ENCODE peak calls at places on chromosomes 1 and 21, in six cellular contexts. One of them, this sample, is unnamed.

GRCh38 chr1:201877877-201878339 is 10.8 kb upstream of the SHISA4 start:
- DNase-seq in activated naive CD4-positive, alpha-beta T cell treated with anti-CD3 and anti-CD28 coated beads, Interleukin-2, amount 10 ng/mL, durations not matched to agents 7 days and 5 days: peak
- DNase-seq in RPMI8226: peak
- DNase-seq in T47D: peak
- DNase-seq in activated CD4-positive, alpha-beta memory T cell treated with anti-CD3 and anti-CD28 coated beads for 36 hours: peak
- DNase-seq in LoVo: peak
- DNase-seq in this sample: peak

GRCh38 chr21:44557491-44558328 is 885 bp downstream of the KRTAP10-3 start:
- DNase-seq in RPMI8226: no peak
- DNase-seq in activated CD4-positive, alpha-beta memory T cell treated with anti-CD3 and anti-CD28 coated beads for 36 hours: no peak
- DNase-seq in activated naive CD4-positive, alpha-beta T cell treated with anti-CD3 and anti-CD28 coated beads, Interleukin-2, amount 10 ng/mL, durations not matched to agents 7 days and 5 days: no peak
- DNase-seq in T47D: no peak
- DNase-seq in LoVo: no peak
- DNase-seq in this sample: no peak

GRCh38 chr1:7222616-7223015 is 437.4 kb downstream of the CAMTA1 start:
- DNase-seq in LoVo: no peak
- DNase-seq in RPMI8226: no peak
- DNase-seq in activated CD4-positive, alpha-beta memory T cell treated with anti-CD3 and anti-CD28 coated beads for 36 hours: no peak
- DNase-seq in activated naive CD4-positive, alpha-beta T cell treated with anti-CD3 and anti-CD28 coated beads, Interleukin-2, amount 10 ng/mL, durations not matched to agents 7 days and 5 days: no peak
- DNase-seq in T47D: no peak
- DNase-seq in this sample: no peak

GRCh38 chr1:19811206-19811851 is 3.8 kb downstream of the RNF186 start:
- DNase-seq in activated CD4-positive, alpha-beta memory T cell treated with anti-CD3 and anti-CD28 coated beads for 36 hours: peak
- DNase-seq in LoVo: no peak
- DNase-seq in T47D: peak
- DNase-seq in RPMI8226: peak
- DNase-seq in activated naive CD4-positive, alpha-beta T cell treated with anti-CD3 and anti-CD28 coated beads, Interleukin-2, amount 10 ng/mL, durations not matched to agents 7 days and 5 days: peak
- DNase-seq in this sample: peak

GRCh38 chr1:9198538-9199361 is 35.8 kb upstream of the H6PD start:
- DNase-seq in RPMI8226: peak
- DNase-seq in T47D: no peak
- DNase-seq in activated naive CD4-positive, alpha-beta T cell treated with anti-CD3 and anti-CD28 coated beads, Interleukin-2, amount 10 ng/mL, durations not matched to agents 7 days and 5 days: no peak
- DNase-seq in activated CD4-positive, alpha-beta memory T cell treated with anti-CD3 and anti-CD28 coated beads for 36 hours: no peak
- DNase-seq in LoVo: no peak
- DNase-seq in this sample: no peak

GRCh38 chr1:17052038-17052437 is 1.8 kb downstream of the SDHB start:
- DNase-seq in T47D: no peak
- DNase-seq in LoVo: no peak
- DNase-seq in activated CD4-positive, alpha-beta memory T cell treated with anti-CD3 and anti-CD28 coated beads for 36 hours: no peak
- DNase-seq in RPMI8226: no peak
- DNase-seq in activated naive CD4-positive, alpha-beta T cell treated with anti-CD3 and anti-CD28 coated beads, Interleukin-2, amount 10 ng/mL, durations not matched to agents 7 days and 5 days: no peak
- DNase-seq in this sample: no peak

GRCh38 chr1:246728311-246728710 is 4.1 kb downstream of the SCCPDH start:
- DNase-seq in RPMI8226: no peak
- DNase-seq in T47D: no peak
- DNase-seq in activated CD4-positive, alpha-beta memory T cell treated with anti-CD3 and anti-CD28 coated beads for 36 hours: no peak
- DNase-seq in activated naive CD4-positive, alpha-beta T cell treated with anti-CD3 and anti-CD28 coated beads, Interleukin-2, amount 10 ng/mL, durations not matched to agents 7 days and 5 days: no peak
- DNase-seq in LoVo: no peak
- DNase-seq in this sample: no peak

GRCh38 chr1:109912214-109912861 is 1.7 kb downstream of the CSF1 start:
- DNase-seq in LoVo: no peak
- DNase-seq in RPMI8226: no peak
- DNase-seq in activated CD4-positive, alpha-beta memory T cell treated with anti-CD3 and anti-CD28 coated beads for 36 hours: no peak
- DNase-seq in activated naive CD4-positive, alpha-beta T cell treated with anti-CD3 and anti-CD28 coated beads, Interleukin-2, amount 10 ng/mL, durations not matched to agents 7 days and 5 days: no peak
- DNase-seq in T47D: no peak
- DNase-seq in this sample: no peak

GRCh38 chr1:53826367-53826766 is 11.7 kb downstream of the NDC1 start:
- DNase-seq in activated naive CD4-positive, alpha-beta T cell treated with anti-CD3 and anti-CD28 coated beads, Interleukin-2, amount 10 ng/mL, durations not matched to agents 7 days and 5 days: no peak
- DNase-seq in LoVo: no peak
- DNase-seq in activated CD4-positive, alpha-beta memory T cell treated with anti-CD3 and anti-CD28 coated beads for 36 hours: no peak
- DNase-seq in T47D: no peak
- DNase-seq in RPMI8226: no peak
- DNase-seq in this sample: peak

GRCh38 chr1:145985502-145986439 is 10.6 kb downstream of the TXNIP start:
- DNase-seq in activated naive CD4-positive, alpha-beta T cell treated with anti-CD3 and anti-CD28 coated beads, Interleukin-2, amount 10 ng/mL, durations not matched to agents 7 days and 5 days: no peak
- DNase-seq in LoVo: peak
- DNase-seq in T47D: peak
- DNase-seq in RPMI8226: peak
- DNase-seq in activated CD4-positive, alpha-beta memory T cell treated with anti-CD3 and anti-CD28 coated beads for 36 hours: no peak
- DNase-seq in this sample: peak

GRCh38 chr1:40389871-40390560 is 16.5 kb downstream of the SMAP2 start:
- DNase-seq in activated CD4-positive, alpha-beta memory T cell treated with anti-CD3 and anti-CD28 coated beads for 36 hours: peak
- DNase-seq in T47D: no peak
- DNase-seq in activated naive CD4-positive, alpha-beta T cell treated with anti-CD3 and anti-CD28 coated beads, Interleukin-2, amount 10 ng/mL, durations not matched to agents 7 days and 5 days: peak
- DNase-seq in RPMI8226: no peak
- DNase-seq in LoVo: no peak
- DNase-seq in this sample: no peak

GRCh38 chr1:146021622-146022402 is at the start of gene HJV:
- DNase-seq in RPMI8226: no peak
- DNase-seq in activated naive CD4-positive, alpha-beta T cell treated with anti-CD3 and anti-CD28 coated beads, Interleukin-2, amount 10 ng/mL, durations not matched to agents 7 days and 5 days: no peak
- DNase-seq in LoVo: no peak
- DNase-seq in activated CD4-positive, alpha-beta memory T cell treated with anti-CD3 and anti-CD28 coated beads for 36 hours: no peak
- DNase-seq in T47D: no peak
- DNase-seq in this sample: peak

GRCh38 chr1:27574871-27575831 is 28.8 kb downstream of the AHDC1 start:
- DNase-seq in LoVo: no peak
- DNase-seq in T47D: peak
- DNase-seq in activated CD4-positive, alpha-beta memory T cell treated with anti-CD3 and anti-CD28 coated beads for 36 hours: no peak
- DNase-seq in activated naive CD4-positive, alpha-beta T cell treated with anti-CD3 and anti-CD28 coated beads, Interleukin-2, amount 10 ng/mL, durations not matched to agents 7 days and 5 days: no peak
- DNase-seq in RPMI8226: no peak
- DNase-seq in this sample: no peak

GRCh38 chr1:26721669-26722355 is 26.0 kb downstream of the ARID1A start:
- DNase-seq in activated naive CD4-positive, alpha-beta T cell treated with anti-CD3 and anti-CD28 coated beads, Interleukin-2, amount 10 ng/mL, durations not matched to agents 7 days and 5 days: no peak
- DNase-seq in T47D: no peak
- DNase-seq in RPMI8226: peak
- DNase-seq in activated CD4-positive, alpha-beta memory T cell treated with anti-CD3 and anti-CD28 coated beads for 36 hours: peak
- DNase-seq in LoVo: no peak
- DNase-seq in this sample: peak

GRCh38 chr1:235974616-235975015 is 90.3 kb downstream of the NID1 start:
- DNase-seq in activated naive CD4-positive, alpha-beta T cell treated with anti-CD3 and anti-CD28 coated beads, Interleukin-2, amount 10 ng/mL, durations not matched to agents 7 days and 5 days: no peak
- DNase-seq in LoVo: no peak
- DNase-seq in activated CD4-positive, alpha-beta memory T cell treated with anti-CD3 and anti-CD28 coated beads for 36 hours: no peak
- DNase-seq in T47D: no peak
- DNase-seq in RPMI8226: no peak
- DNase-seq in this sample: no peak

GRCh38 chr1:47694011-47694890 is 256.4 kb downstream of the FOXD2 start:
- DNase-seq in activated naive CD4-positive, alpha-beta T cell treated with anti-CD3 and anti-CD28 coated beads, Interleukin-2, amount 10 ng/mL, durations not matched to agents 7 days and 5 days: no peak
- DNase-seq in LoVo: no peak
- DNase-seq in activated CD4-positive, alpha-beta memory T cell treated with anti-CD3 and anti-CD28 coated beads for 36 hours: no peak
- DNase-seq in T47D: no peak
- DNase-seq in RPMI8226: no peak
- DNase-seq in this sample: no peak

GRCh38 chr1:169321539-169321938 is 46.1 kb downstream of the NME7 start:
- DNase-seq in RPMI8226: no peak
- DNase-seq in T47D: no peak
- DNase-seq in activated naive CD4-positive, alpha-beta T cell treated with anti-CD3 and anti-CD28 coated beads, Interleukin-2, amount 10 ng/mL, durations not matched to agents 7 days and 5 days: no peak
- DNase-seq in activated CD4-positive, alpha-beta memory T cell treated with anti-CD3 and anti-CD28 coated beads for 36 hours: no peak
- DNase-seq in LoVo: peak
- DNase-seq in this sample: peak

GRCh38 chr1:90434460-90434859 is 282.6 kb downstream of the BARHL2 start:
- DNase-seq in activated naive CD4-positive, alpha-beta T cell treated with anti-CD3 and anti-CD28 coated beads, Interleukin-2, amount 10 ng/mL, durations not matched to agents 7 days and 5 days: no peak
- DNase-seq in activated CD4-positive, alpha-beta memory T cell treated with anti-CD3 and anti-CD28 coated beads for 36 hours: no peak
- DNase-seq in RPMI8226: no peak
- DNase-seq in LoVo: no peak
- DNase-seq in T47D: no peak
- DNase-seq in this sample: peak

GRCh38 chr1:27275686-27276085 is 41.3 kb downstream of the WDTC1 start:
- DNase-seq in LoVo: no peak
- DNase-seq in RPMI8226: no peak
- DNase-seq in activated naive CD4-positive, alpha-beta T cell treated with anti-CD3 and anti-CD28 coated beads, Interleukin-2, amount 10 ng/mL, durations not matched to agents 7 days and 5 days: no peak
- DNase-seq in T47D: no peak
- DNase-seq in activated CD4-positive, alpha-beta memory T cell treated with anti-CD3 and anti-CD28 coated beads for 36 hours: no peak
- DNase-seq in this sample: peak

GRCh38 chr1:150554086-150554452 is 4.9 kb downstream of the ADAMTSL4 start:
- DNase-seq in RPMI8226: no peak
- DNase-seq in activated CD4-positive, alpha-beta memory T cell treated with anti-CD3 and anti-CD28 coated beads for 36 hours: no peak
- DNase-seq in T47D: no peak
- DNase-seq in activated naive CD4-positive, alpha-beta T cell treated with anti-CD3 and anti-CD28 coated beads, Interleukin-2, amount 10 ng/mL, durations not matched to agents 7 days and 5 days: no peak
- DNase-seq in LoVo: no peak
- DNase-seq in this sample: no peak

GRCh38 chr1:204637985-204638356 is 47.6 kb downstream of the LRRN2 start:
- DNase-seq in activated CD4-positive, alpha-beta memory T cell treated with anti-CD3 and anti-CD28 coated beads for 36 hours: no peak
- DNase-seq in RPMI8226: no peak
- DNase-seq in activated naive CD4-positive, alpha-beta T cell treated with anti-CD3 and anti-CD28 coated beads, Interleukin-2, amount 10 ng/mL, durations not matched to agents 7 days and 5 days: no peak
- DNase-seq in LoVo: no peak
- DNase-seq in T47D: no peak
- DNase-seq in this sample: no peak

GRCh38 chr1:28804071-28804470 is 7.9 kb upstream of the OPRD1 start:
- DNase-seq in RPMI8226: no peak
- DNase-seq in activated naive CD4-positive, alpha-beta T cell treated with anti-CD3 and anti-CD28 coated beads, Interleukin-2, amount 10 ng/mL, durations not matched to agents 7 days and 5 days: no peak
- DNase-seq in T47D: no peak
- DNase-seq in activated CD4-positive, alpha-beta memory T cell treated with anti-CD3 and anti-CD28 coated beads for 36 hours: no peak
- DNase-seq in LoVo: no peak
- DNase-seq in this sample: no peak

GRCh38 chr1:218585565-218586184 is 240.5 kb downstream of the TGFB2 start:
- DNase-seq in activated CD4-positive, alpha-beta memory T cell treated with anti-CD3 and anti-CD28 coated beads for 36 hours: no peak
- DNase-seq in activated naive CD4-positive, alpha-beta T cell treated with anti-CD3 and anti-CD28 coated beads, Interleukin-2, amount 10 ng/mL, durations not matched to agents 7 days and 5 days: no peak
- DNase-seq in RPMI8226: no peak
- DNase-seq in T47D: no peak
- DNase-seq in LoVo: peak
- DNase-seq in this sample: no peak

GRCh38 chr1:107698161-107698560 is 266.8 kb downstream of the VAV3 start:
- DNase-seq in RPMI8226: no peak
- DNase-seq in activated naive CD4-positive, alpha-beta T cell treated with anti-CD3 and anti-CD28 coated beads, Interleukin-2, amount 10 ng/mL, durations not matched to agents 7 days and 5 days: no peak
- DNase-seq in LoVo: no peak
- DNase-seq in activated CD4-positive, alpha-beta memory T cell treated with anti-CD3 and anti-CD28 coated beads for 36 hours: no peak
- DNase-seq in T47D: no peak
- DNase-seq in this sample: no peak

GRCh38 chr1:154325583-154326545 is 539 bp downstream of the ATP8B2 start:
- DNase-seq in activated CD4-positive, alpha-beta memory T cell treated with anti-CD3 and anti-CD28 coated beads for 36 hours: peak
- DNase-seq in LoVo: no peak
- DNase-seq in T47D: peak
- DNase-seq in RPMI8226: peak
- DNase-seq in activated naive CD4-positive, alpha-beta T cell treated with anti-CD3 and anti-CD28 coated beads, Interleukin-2, amount 10 ng/mL, durations not matched to agents 7 days and 5 days: peak
- DNase-seq in this sample: peak

GRCh38 chr1:8481650-8482380 is 163.9 kb downstream of the SLC45A1 start:
- DNase-seq in T47D: no peak
- DNase-seq in LoVo: no peak
- DNase-seq in activated CD4-positive, alpha-beta memory T cell treated with anti-CD3 and anti-CD28 coated beads for 36 hours: no peak
- DNase-seq in activated naive CD4-positive, alpha-beta T cell treated with anti-CD3 and anti-CD28 coated beads, Interleukin-2, amount 10 ng/mL, durations not matched to agents 7 days and 5 days: no peak
- DNase-seq in RPMI8226: no peak
- DNase-seq in this sample: no peak

GRCh38 chr1:109930252-109930993 is 19.8 kb downstream of the CSF1 start:
- DNase-seq in activated naive CD4-positive, alpha-beta T cell treated with anti-CD3 and anti-CD28 coated beads, Interleukin-2, amount 10 ng/mL, durations not matched to agents 7 days and 5 days: no peak
- DNase-seq in T47D: no peak
- DNase-seq in RPMI8226: no peak
- DNase-seq in activated CD4-positive, alpha-beta memory T cell treated with anti-CD3 and anti-CD28 coated beads for 36 hours: no peak
- DNase-seq in LoVo: no peak
- DNase-seq in this sample: no peak

GRCh38 chr1:226332947-226333346 is 24.0 kb upstream of the LIN9 start:
- DNase-seq in LoVo: no peak
- DNase-seq in activated naive CD4-positive, alpha-beta T cell treated with anti-CD3 and anti-CD28 coated beads, Interleukin-2, amount 10 ng/mL, durations not matched to agents 7 days and 5 days: peak
- DNase-seq in RPMI8226: no peak
- DNase-seq in T47D: no peak
- DNase-seq in activated CD4-positive, alpha-beta memory T cell treated with anti-CD3 and anti-CD28 coated beads for 36 hours: no peak
- DNase-seq in this sample: peak

GRCh38 chr1:180939072-180939705 is 26.5 kb downstream of the KIAA1614 start:
- DNase-seq in activated CD4-positive, alpha-beta memory T cell treated with anti-CD3 and anti-CD28 coated beads for 36 hours: no peak
- DNase-seq in T47D: no peak
- DNase-seq in LoVo: no peak
- DNase-seq in activated naive CD4-positive, alpha-beta T cell treated with anti-CD3 and anti-CD28 coated beads, Interleukin-2, amount 10 ng/mL, durations not matched to agents 7 days and 5 days: no peak
- DNase-seq in RPMI8226: no peak
- DNase-seq in this sample: no peak